ENCODE peak calls at places on chromosome 3, in eight cellular contexts. One of them, this sample, is unnamed. For H3K4me1 and H3K9me3, the result is how much of the 10 kb centered on the place peaks cover.

GRCh38 chr3:156461889-156462288 is 93.0 kb downstream of the SSR3 start:
- DNase-seq in OCI-LY7: no peak
- DNase-seq in gastrocnemius medialis: no peak
- DNase-seq in CD8-positive, alpha-beta memory T cell: no peak
- DNase-seq in A673: no peak
- DNase-seq in fibroblast of lung: no peak
- DNase-seq in CD4-positive, CD25-positive, alpha-beta regulatory T cell: no peak
- DNase-seq in mesenchymal stem cell: no peak
- DNase-seq in this sample: no peak

GRCh38 chr3:152786977-152787681 is 47.8 kb upstream of the P2RY1 start:
- DNase-seq in OCI-LY7: peak
- DNase-seq in gastrocnemius medialis: no peak
- DNase-seq in CD8-positive, alpha-beta memory T cell: no peak
- DNase-seq in A673: no peak
- DNase-seq in fibroblast of lung: no peak
- DNase-seq in CD4-positive, CD25-positive, alpha-beta regulatory T cell: no peak
- DNase-seq in mesenchymal stem cell: peak
- DNase-seq in this sample: no peak

GRCh38 chr3:151182349-151183079 is 20.5 kb downstream of the GPR171 start:
- DNase-seq in OCI-LY7: no peak
- DNase-seq in gastrocnemius medialis: no peak
- DNase-seq in CD8-positive, alpha-beta memory T cell: no peak
- DNase-seq in A673: no peak
- DNase-seq in fibroblast of lung: no peak
- DNase-seq in CD4-positive, CD25-positive, alpha-beta regulatory T cell: no peak
- DNase-seq in mesenchymal stem cell: no peak
- DNase-seq in this sample: no peak

GRCh38 chr3:186514296-186515002 is 29.7 kb downstream of the CRYGS start:
- DNase-seq in OCI-LY7: no peak
- DNase-seq in gastrocnemius medialis: no peak
- DNase-seq in CD8-positive, alpha-beta memory T cell: no peak
- DNase-seq in A673: peak
- DNase-seq in fibroblast of lung: no peak
- DNase-seq in CD4-positive, CD25-positive, alpha-beta regulatory T cell: peak
- DNase-seq in mesenchymal stem cell: peak
- DNase-seq in this sample: no peak

GRCh38 chr3:155065537-155065936 is 14.6 kb upstream of the MME start:
- DNase-seq in OCI-LY7: no peak
- DNase-seq in gastrocnemius medialis: peak
- DNase-seq in CD8-positive, alpha-beta memory T cell: no peak
- DNase-seq in A673: no peak
- DNase-seq in fibroblast of lung: peak
- DNase-seq in CD4-positive, CD25-positive, alpha-beta regulatory T cell: no peak
- DNase-seq in mesenchymal stem cell: peak
- DNase-seq in this sample: no peak

GRCh38 chr3:23865595-23866396 is 51.0 kb downstream of the NKIRAS1 start:
- DNase-seq in OCI-LY7: peak
- DNase-seq in gastrocnemius medialis: peak
- DNase-seq in CD8-positive, alpha-beta memory T cell: no peak
- DNase-seq in A673: no peak
- DNase-seq in fibroblast of lung: peak
- DNase-seq in CD4-positive, CD25-positive, alpha-beta regulatory T cell: no peak
- DNase-seq in mesenchymal stem cell: peak
- DNase-seq in this sample: no peak

GRCh38 chr3:66036586-66037061 is 2.1 kb downstream of the MAGI1 start:
- DNase-seq in OCI-LY7: no peak
- DNase-seq in gastrocnemius medialis: no peak
- DNase-seq in CD8-positive, alpha-beta memory T cell: no peak
- DNase-seq in A673: peak
- DNase-seq in fibroblast of lung: peak
- DNase-seq in CD4-positive, CD25-positive, alpha-beta regulatory T cell: no peak
- DNase-seq in mesenchymal stem cell: peak
- DNase-seq in this sample: no peak

GRCh38 chr3:13095408-13095861 is 22.2 kb upstream of the IQSEC1 start:
- DNase-seq in OCI-LY7: no peak
- DNase-seq in gastrocnemius medialis: no peak
- DNase-seq in CD8-positive, alpha-beta memory T cell: no peak
- DNase-seq in A673: no peak
- DNase-seq in fibroblast of lung: no peak
- DNase-seq in CD4-positive, CD25-positive, alpha-beta regulatory T cell: no peak
- DNase-seq in mesenchymal stem cell: no peak
- DNase-seq in this sample: no peak

GRCh38 chr3:48662753-48663488 is at the start of gene CELSR3:
- DNase-seq in OCI-LY7: peak
- DNase-seq in gastrocnemius medialis: no peak
- DNase-seq in CD8-positive, alpha-beta memory T cell: peak
- DNase-seq in A673: peak
- DNase-seq in fibroblast of lung: peak
- DNase-seq in CD4-positive, CD25-positive, alpha-beta regulatory T cell: peak
- DNase-seq in mesenchymal stem cell: peak
- DNase-seq in this sample: peak

GRCh38 chr3:195195321-195196209 is 75.4 kb downstream of the XXYLT1 start:
- DNase-seq in OCI-LY7: no peak
- DNase-seq in gastrocnemius medialis: no peak
- DNase-seq in CD8-positive, alpha-beta memory T cell: no peak
- DNase-seq in A673: peak
- DNase-seq in fibroblast of lung: no peak
- DNase-seq in CD4-positive, CD25-positive, alpha-beta regulatory T cell: no peak
- DNase-seq in mesenchymal stem cell: peak
- DNase-seq in this sample: no peak

GRCh38 chr3:176357891-176358290 is 839.4 kb downstream of the TBL1XR1 start:
- DNase-seq in OCI-LY7: no peak
- DNase-seq in gastrocnemius medialis: no peak
- DNase-seq in CD8-positive, alpha-beta memory T cell: no peak
- DNase-seq in A673: no peak
- DNase-seq in fibroblast of lung: no peak
- DNase-seq in CD4-positive, CD25-positive, alpha-beta regulatory T cell: no peak
- DNase-seq in mesenchymal stem cell: no peak
- DNase-seq in this sample: no peak

GRCh38 chr3:150300847-150301517 is 107.1 kb upstream of the TSC22D2 start:
- DNase-seq in OCI-LY7: no peak
- DNase-seq in gastrocnemius medialis: no peak
- DNase-seq in CD8-positive, alpha-beta memory T cell: no peak
- DNase-seq in A673: no peak
- DNase-seq in fibroblast of lung: peak
- DNase-seq in CD4-positive, CD25-positive, alpha-beta regulatory T cell: no peak
- DNase-seq in mesenchymal stem cell: peak
- DNase-seq in this sample: no peak

GRCh38 chr3:81916890-81917289 is 155.4 kb upstream of the GBE1 start:
- DNase-seq in OCI-LY7: no peak
- DNase-seq in gastrocnemius medialis: no peak
- DNase-seq in CD8-positive, alpha-beta memory T cell: no peak
- DNase-seq in A673: no peak
- DNase-seq in fibroblast of lung: no peak
- DNase-seq in CD4-positive, CD25-positive, alpha-beta regulatory T cell: no peak
- DNase-seq in mesenchymal stem cell: no peak
- DNase-seq in this sample: no peak

GRCh38 chr3:59265566-59265965 is 215.7 kb upstream of the CFAP20DC start:
- DNase-seq in OCI-LY7: no peak
- DNase-seq in gastrocnemius medialis: no peak
- DNase-seq in CD8-positive, alpha-beta memory T cell: no peak
- DNase-seq in A673: no peak
- DNase-seq in fibroblast of lung: no peak
- DNase-seq in CD4-positive, CD25-positive, alpha-beta regulatory T cell: no peak
- DNase-seq in mesenchymal stem cell: peak
- DNase-seq in this sample: no peak

GRCh38 chr3:113747719-113748046 is 848 bp downstream of the ATP6V1A start:
- DNase-seq in OCI-LY7: peak
- DNase-seq in gastrocnemius medialis: no peak
- DNase-seq in CD8-positive, alpha-beta memory T cell: peak
- DNase-seq in A673: no peak
- DNase-seq in fibroblast of lung: peak
- DNase-seq in CD4-positive, CD25-positive, alpha-beta regulatory T cell: no peak
- DNase-seq in mesenchymal stem cell: peak
- DNase-seq in this sample: no peak

GRCh38 chr3:149085828-149086231 is 503 bp downstream of the HLTF start:
- DNase-seq in OCI-LY7: peak
- DNase-seq in gastrocnemius medialis: no peak
- DNase-seq in CD8-positive, alpha-beta memory T cell: no peak
- DNase-seq in A673: peak
- DNase-seq in fibroblast of lung: peak
- DNase-seq in CD4-positive, CD25-positive, alpha-beta regulatory T cell: peak
- DNase-seq in mesenchymal stem cell: peak
- DNase-seq in this sample: no peak

GRCh38 chr3:51700403-51700802 is 6.5 kb upstream of the GRM2 start:
- DNase-seq in OCI-LY7: no peak
- DNase-seq in gastrocnemius medialis: no peak
- DNase-seq in CD8-positive, alpha-beta memory T cell: no peak
- DNase-seq in A673: no peak
- DNase-seq in fibroblast of lung: no peak
- DNase-seq in CD4-positive, CD25-positive, alpha-beta regulatory T cell: no peak
- DNase-seq in mesenchymal stem cell: no peak
- DNase-seq in this sample: peak

GRCh38 chr3:64008487-64008886 is 14.8 kb downstream of the PSMD6 start:
- DNase-seq in OCI-LY7: no peak
- DNase-seq in gastrocnemius medialis: no peak
- DNase-seq in CD8-positive, alpha-beta memory T cell: no peak
- DNase-seq in A673: no peak
- DNase-seq in fibroblast of lung: no peak
- DNase-seq in CD4-positive, CD25-positive, alpha-beta regulatory T cell: no peak
- DNase-seq in mesenchymal stem cell: no peak
- DNase-seq in this sample: no peak

GRCh38 chr3:141389703-141390102 is 21.4 kb downstream of the ZBTB38 start:
- DNase-seq in OCI-LY7: no peak
- DNase-seq in gastrocnemius medialis: no peak
- DNase-seq in CD8-positive, alpha-beta memory T cell: no peak
- DNase-seq in A673: peak
- DNase-seq in fibroblast of lung: no peak
- DNase-seq in CD4-positive, CD25-positive, alpha-beta regulatory T cell: no peak
- DNase-seq in mesenchymal stem cell: peak
- DNase-seq in this sample: no peak

GRCh38 chr3:140931801-140932200 is 9.8 kb upstream of the SLC25A36 start:
- DNase-seq in OCI-LY7: no peak
- DNase-seq in gastrocnemius medialis: no peak
- DNase-seq in CD8-positive, alpha-beta memory T cell: no peak
- DNase-seq in A673: no peak
- DNase-seq in fibroblast of lung: peak
- DNase-seq in CD4-positive, CD25-positive, alpha-beta regulatory T cell: no peak
- DNase-seq in mesenchymal stem cell: no peak
- DNase-seq in this sample: no peak

GRCh38 chr3:18900994-18901393 is 247.3 kb upstream of the KCNH8 start:
- DNase-seq in OCI-LY7: peak
- DNase-seq in gastrocnemius medialis: no peak
- DNase-seq in CD8-positive, alpha-beta memory T cell: no peak
- DNase-seq in A673: no peak
- DNase-seq in fibroblast of lung: peak
- DNase-seq in CD4-positive, CD25-positive, alpha-beta regulatory T cell: no peak
- DNase-seq in mesenchymal stem cell: no peak
- DNase-seq in this sample: no peak

GRCh38 chr3:142213298-142213697 is 12.1 kb downstream of the GK5 start:
- DNase-seq in OCI-LY7: no peak
- DNase-seq in gastrocnemius medialis: no peak
- DNase-seq in CD8-positive, alpha-beta memory T cell: no peak
- DNase-seq in A673: no peak
- DNase-seq in fibroblast of lung: peak
- DNase-seq in CD4-positive, CD25-positive, alpha-beta regulatory T cell: no peak
- DNase-seq in mesenchymal stem cell: no peak
- DNase-seq in this sample: no peak

GRCh38 chr3:107959767-107960166 is 131.1 kb downstream of the CD47 start:
- DNase-seq in OCI-LY7: no peak
- DNase-seq in gastrocnemius medialis: no peak
- DNase-seq in CD8-positive, alpha-beta memory T cell: no peak
- DNase-seq in A673: peak
- DNase-seq in fibroblast of lung: peak
- DNase-seq in CD4-positive, CD25-positive, alpha-beta regulatory T cell: no peak
- DNase-seq in mesenchymal stem cell: peak
- DNase-seq in this sample: no peak

GRCh38 chr3:131217296-131217741 is 164.3 kb upstream of the NUDT16 start:
- DNase-seq in OCI-LY7: no peak
- DNase-seq in gastrocnemius medialis: no peak
- DNase-seq in CD8-positive, alpha-beta memory T cell: no peak
- DNase-seq in A673: peak
- DNase-seq in fibroblast of lung: no peak
- DNase-seq in CD4-positive, CD25-positive, alpha-beta regulatory T cell: no peak
- DNase-seq in mesenchymal stem cell: peak
- DNase-seq in this sample: no peak

GRCh38 chr3:106403746-106404145 is 534.9 kb upstream of the CBLB start:
- DNase-seq in OCI-LY7: no peak
- DNase-seq in gastrocnemius medialis: no peak
- DNase-seq in CD8-positive, alpha-beta memory T cell: no peak
- DNase-seq in A673: no peak
- DNase-seq in fibroblast of lung: no peak
- DNase-seq in CD4-positive, CD25-positive, alpha-beta regulatory T cell: no peak
- DNase-seq in mesenchymal stem cell: no peak
- DNase-seq in this sample: no peak

DNA sequence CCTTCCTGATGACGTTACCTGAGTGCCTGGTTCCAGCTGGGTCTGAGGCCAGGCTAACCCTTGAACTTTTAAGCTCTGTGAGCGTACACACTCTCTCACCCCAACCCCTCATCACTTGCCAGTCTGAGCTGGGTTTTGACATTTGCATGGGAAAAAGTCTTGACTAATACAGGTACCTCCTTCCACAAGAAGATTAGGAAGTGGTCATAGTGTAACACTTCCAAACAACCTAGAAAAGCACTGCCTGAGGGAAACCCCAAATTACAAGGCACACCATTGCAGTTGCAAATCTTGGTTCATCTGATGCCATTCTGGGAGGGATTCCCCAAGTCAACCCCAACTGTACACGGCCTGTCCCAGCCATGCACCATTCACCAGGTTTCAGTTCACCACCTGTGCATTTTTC is 499.8 kb downstream of the FOXP1 start:
- DNase-seq in OCI-LY7: no peak
- DNase-seq in gastrocnemius medialis: no peak
- DNase-seq in CD8-positive, alpha-beta memory T cell: no peak
- DNase-seq in A673: no peak
- DNase-seq in fibroblast of lung: no peak
- DNase-seq in CD4-positive, CD25-positive, alpha-beta regulatory T cell: no peak
- DNase-seq in mesenchymal stem cell: no peak
- DNase-seq in this sample: no peak
- H3K4me1 ChIP-seq in OCI-LY7: under half
- H3K4me1 ChIP-seq in gastrocnemius medialis: under half
- H3K4me1 ChIP-seq in CD8-positive, alpha-beta memory T cell: half or more
- H3K4me1 ChIP-seq in A673: under half
- H3K4me1 ChIP-seq in fibroblast of lung: under half
- H3K4me1 ChIP-seq in CD4-positive, CD25-positive, alpha-beta regulatory T cell: half or more
- H3K4me1 ChIP-seq in mesenchymal stem cell: under half
- H3K4me1 ChIP-seq in this sample: under half

GRCh38 chr3:127110982-127111693 is 81.8 kb upstream of the PRR23E start:
- DNase-seq in OCI-LY7: no peak
- DNase-seq in gastrocnemius medialis: no peak
- DNase-seq in CD8-positive, alpha-beta memory T cell: no peak
- DNase-seq in A673: no peak
- DNase-seq in fibroblast of lung: no peak
- DNase-seq in CD4-positive, CD25-positive, alpha-beta regulatory T cell: no peak
- DNase-seq in mesenchymal stem cell: no peak
- DNase-seq in this sample: no peak
- H3K9me3 ChIP-seq in OCI-LY7: under half
- H3K9me3 ChIP-seq in gastrocnemius medialis: under half
- H3K9me3 ChIP-seq in CD8-positive, alpha-beta memory T cell: under half
- H3K9me3 ChIP-seq in A673: under half
- H3K9me3 ChIP-seq in fibroblast of lung: under half
- H3K9me3 ChIP-seq in CD4-positive, CD25-positive, alpha-beta regulatory T cell: under half
- H3K9me3 ChIP-seq in mesenchymal stem cell: under half
- H3K9me3 ChIP-seq in this sample: under half

GRCh38 chr3:129621626-129622417 is 15.3 kb upstream of the PLXND1 start:
- DNase-seq in OCI-LY7: no peak
- DNase-seq in gastrocnemius medialis: no peak
- DNase-seq in CD8-positive, alpha-beta memory T cell: no peak
- DNase-seq in A673: no peak
- DNase-seq in fibroblast of lung: no peak
- DNase-seq in CD4-positive, CD25-positive, alpha-beta regulatory T cell: no peak
- DNase-seq in mesenchymal stem cell: no peak
- DNase-seq in this sample: peak
- H3K4me1 ChIP-seq in OCI-LY7: under half
- H3K4me1 ChIP-seq in gastrocnemius medialis: under half
- H3K4me1 ChIP-seq in CD8-positive, alpha-beta memory T cell: under half
- H3K4me1 ChIP-seq in A673: under half
- H3K4me1 ChIP-seq in fibroblast of lung: under half
- H3K4me1 ChIP-seq in CD4-positive, CD25-positive, alpha-beta regulatory T cell: under half
- H3K4me1 ChIP-seq in mesenchymal stem cell: half or more
- H3K4me1 ChIP-seq in this sample: half or more

GRCh38 chr3:9213019-9213646 is 36.3 kb downstream of the SRGAP3 start:
- DNase-seq in OCI-LY7: no peak
- DNase-seq in gastrocnemius medialis: no peak
- DNase-seq in CD8-positive, alpha-beta memory T cell: no peak
- DNase-seq in A673: no peak
- DNase-seq in fibroblast of lung: no peak
- DNase-seq in CD4-positive, CD25-positive, alpha-beta regulatory T cell: no peak
- DNase-seq in mesenchymal stem cell: no peak
- DNase-seq in this sample: no peak
- H3K9me3 ChIP-seq in OCI-LY7: under half
- H3K9me3 ChIP-seq in gastrocnemius medialis: under half
- H3K9me3 ChIP-seq in CD8-positive, alpha-beta memory T cell: under half
- H3K9me3 ChIP-seq in A673: under half
- H3K9me3 ChIP-seq in fibroblast of lung: under half
- H3K9me3 ChIP-seq in CD4-positive, CD25-positive, alpha-beta regulatory T cell: under half
- H3K9me3 ChIP-seq in mesenchymal stem cell: under half
- H3K9me3 ChIP-seq in this sample: under half

This sample was measured in heart left ventricle.